ENCODE peak calls at places on chromosome 1, in seven cellular contexts. D, P, U, V, K, A and B are unnamed samples. For H3K9me3, the result is how much of the 10 kb centered on the place peaks cover.

GRCh38 chr1:9473032-9473792 is 66.1 kb upstream of the SLC25A33 start:
- DNase-seq in P (no peak), D (no peak), V (no peak), U (no peak), K (peak), A (peak), B (no peak)

GRCh38 chr1:14110040-14110439 is 410.1 kb downstream of the PRDM2 start:
- DNase-seq in K (no peak), U (no peak), P (no peak), V (no peak), D (no peak), A (no peak), B (no peak)

GRCh38 chr1:51986718-51987117 is 3.8 kb downstream of the RAB3B start:
- DNase-seq in A (no peak), P (no peak), V (no peak), U (no peak), K (no peak), D (no peak), B (no peak)

GRCh38 chr1:36212782-36213181 is 11.5 kb upstream of the THRAP3 start:
- DNase-seq in D (no peak), V (no peak), K (no peak), U (peak), P (no peak), A (no peak), B (no peak)

GRCh38 chr1:25522240-25522639 is 21.2 kb upstream of the LDLRAP1 start:
- DNase-seq in U (no peak), A (no peak), P (no peak), D (no peak), K (no peak), V (no peak), B (no peak)

GRCh38 chr1:83769594-83770321 is 229.2 kb downstream of the TTLL7 start:
- DNase-seq in V (no peak), K (no peak), A (no peak), U (no peak), P (no peak), D (no peak), B (no peak)

GRCh38 chr1:86472767-86473166 is 4.0 kb downstream of the CLCA1 start:
- DNase-seq in P (no peak), A (no peak), D (no peak), V (no peak), U (no peak), K (no peak), B (no peak)

GRCh38 chr1:60069691-60070090 is 3.9 kb downstream of the C1orf87 start:
- DNase-seq in U (no peak), P (no peak), K (no peak), A (no peak), D (no peak), V (no peak), B (no peak)

GRCh38 chr1:83742446-83742845 is 256.5 kb downstream of the TTLL7 start:
- DNase-seq in V (no peak), K (no peak), D (no peak), U (no peak), P (no peak), A (no peak), B (no peak)

GRCh38 chr1:11051781-11052510 is 4.9 kb upstream of the MASP2 start:
- DNase-seq in A (no peak), P (no peak), D (no peak), U (no peak), V (no peak), K (no peak), B (no peak)

GRCh38 chr1:20339811-20340457 is 49.3 kb downstream of the VWA5B1 start:
- DNase-seq in A (no peak), P (no peak), K (no peak), V (no peak), D (no peak), U (no peak), B (no peak)

GRCh38 chr1:82392513-82392912 is 591.8 kb downstream of the ADGRL2 start:
- DNase-seq in V (no peak), K (no peak), A (peak), P (no peak), D (no peak), U (no peak), B (no peak)

GRCh38 chr1:221708987-221709386 is 32.9 kb downstream of the DUSP10 start:
- DNase-seq in A (peak), U (peak), K (no peak), P (peak), D (no peak), V (no peak), B (peak)

DNA sequence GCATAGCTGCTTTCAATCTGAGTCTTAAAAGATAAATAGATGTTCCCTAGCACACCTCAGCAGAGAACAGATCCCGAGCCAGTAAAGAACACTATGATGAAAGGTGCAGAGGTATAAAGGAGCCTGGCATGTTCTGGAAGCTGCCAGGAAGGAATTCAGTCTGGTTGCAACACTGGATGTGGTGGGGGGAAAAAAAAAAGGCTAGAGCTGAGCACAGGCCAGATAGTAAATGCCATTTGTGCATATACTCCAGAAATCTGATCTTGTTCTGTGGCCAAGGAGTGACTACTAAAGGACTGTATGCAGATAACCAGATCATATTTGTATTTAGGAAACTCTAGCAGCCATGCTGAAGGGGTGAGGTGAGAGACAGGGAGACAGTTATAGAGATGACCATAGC is 240.3 kb downstream of the VAV3 start:
- DNase-seq in K (no peak), V (no peak), A (peak), D (no peak), U (no peak), P (no peak), B (no peak)
- H3K4me3 ChIP-seq in K (no peak), V (no peak), A (no peak), D (no peak), U (no peak), P (no peak), B (no peak)

GRCh38 chr1:152442765-152443164 is 28.7 kb upstream of the CRNN start:
- DNase-seq in A (peak), P (no peak), K (no peak), D (no peak), V (no peak), U (no peak), B (no peak)
- H3K9me3 ChIP-seq in A (under half), P (under half), K (under half), D (under half), V (under half), U (under half), B (under half)

GRCh38 chr1:45789601-45790000 is 13.8 kb upstream of the MAST2 start:
- DNase-seq in A (no peak), U (no peak), P (no peak), K (no peak), D (no peak), V (no peak), B (no peak)

GRCh38 chr1:45787905-45788304 is 15.5 kb upstream of the MAST2 start:
- DNase-seq in P (no peak), U (no peak), A (no peak), K (no peak), V (no peak), D (no peak), B (no peak)

DNA sequence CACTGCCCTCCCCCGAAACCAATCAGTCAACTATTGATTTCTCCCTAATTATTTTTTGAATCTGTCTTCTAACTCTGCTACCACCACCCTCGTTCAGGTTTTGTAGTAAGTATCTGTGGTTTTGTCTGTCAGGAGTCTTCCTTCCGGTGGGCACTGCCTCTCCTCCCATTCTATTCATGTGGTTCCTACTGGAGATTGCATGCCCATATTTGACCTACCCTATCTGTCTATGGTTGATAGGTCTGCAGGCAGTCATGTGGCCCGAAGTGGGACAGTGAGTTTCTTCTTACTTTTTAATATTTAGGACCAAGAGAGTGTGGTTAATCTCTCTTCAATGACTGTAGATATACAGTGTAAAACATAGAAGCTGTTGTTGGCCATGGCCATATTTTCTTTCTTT is 17.8 kb upstream of the MAST2 start:
- DNase-seq in D (peak), K (no peak), P (no peak), U (no peak), A (no peak), V (no peak), B (peak)
- H3K4me3 ChIP-seq in D (no peak), K (no peak), P (no peak), U (no peak), A (no peak), V (no peak), B (no peak)

GRCh38 chr1:49333946-49334345 is 557.3 kb upstream of the BEND5 start:
- DNase-seq in A (peak), D (no peak), U (no peak), V (no peak), P (no peak), K (no peak), B (no peak)
- H3K9me3 ChIP-seq in A (under half), D (under half), U (under half), V (under half), P (under half), K (under half), B (under half)

GRCh38 chr1:89022167-89022959 is at the start of gene GBP3:
- DNase-seq in V (no peak), K (no peak), U (peak), A (peak), D (peak), P (no peak), B (peak)
- H3K4me3 ChIP-seq in V (peak), K (peak), U (peak), A (peak), D (peak), P (peak), B (peak)

DNA sequence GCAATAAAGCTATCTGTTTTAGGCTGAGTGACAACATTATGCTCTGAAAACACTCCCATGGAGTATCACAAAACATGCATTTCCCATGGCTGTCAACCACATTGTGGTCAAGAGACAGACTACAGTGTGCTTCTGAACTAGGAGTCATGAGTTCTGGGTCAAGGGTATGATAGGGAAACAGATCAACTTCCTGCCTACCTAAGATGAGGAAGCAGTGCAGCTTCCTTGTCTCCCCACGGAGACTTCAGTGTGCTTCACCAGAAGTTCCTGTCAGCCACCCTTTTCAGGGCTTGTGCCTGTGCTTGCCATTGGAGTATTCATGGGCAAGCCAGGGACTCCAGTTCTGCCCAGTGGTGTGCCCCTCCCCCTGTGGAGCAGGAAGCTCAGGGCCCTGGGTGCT is 19.9 kb downstream of the LCE3E start:
- DNase-seq in K (no peak), V (no peak), P (no peak), A (no peak), D (no peak), U (no peak), B (no peak)
- H3K9me3 ChIP-seq in K (under half), V (under half), P (under half), A (under half), D (under half), U (under half), B (under half)

GRCh38 chr1:162353078-162353477 is 23.6 kb downstream of the SPATA46 start:
- DNase-seq in V (no peak), D (no peak), A (no peak), P (no peak), U (no peak), K (no peak), B (no peak)

GRCh38 chr1:162351443-162351842 is 25.2 kb downstream of the SPATA46 start:
- DNase-seq in K (no peak), A (no peak), P (no peak), U (no peak), V (no peak), D (no peak), B (no peak)

GRCh38 chr1:162347281-162347680 is 29.4 kb downstream of the SPATA46 start:
- DNase-seq in V (no peak), K (no peak), A (no peak), P (no peak), D (no peak), U (peak), B (no peak)

DNA sequence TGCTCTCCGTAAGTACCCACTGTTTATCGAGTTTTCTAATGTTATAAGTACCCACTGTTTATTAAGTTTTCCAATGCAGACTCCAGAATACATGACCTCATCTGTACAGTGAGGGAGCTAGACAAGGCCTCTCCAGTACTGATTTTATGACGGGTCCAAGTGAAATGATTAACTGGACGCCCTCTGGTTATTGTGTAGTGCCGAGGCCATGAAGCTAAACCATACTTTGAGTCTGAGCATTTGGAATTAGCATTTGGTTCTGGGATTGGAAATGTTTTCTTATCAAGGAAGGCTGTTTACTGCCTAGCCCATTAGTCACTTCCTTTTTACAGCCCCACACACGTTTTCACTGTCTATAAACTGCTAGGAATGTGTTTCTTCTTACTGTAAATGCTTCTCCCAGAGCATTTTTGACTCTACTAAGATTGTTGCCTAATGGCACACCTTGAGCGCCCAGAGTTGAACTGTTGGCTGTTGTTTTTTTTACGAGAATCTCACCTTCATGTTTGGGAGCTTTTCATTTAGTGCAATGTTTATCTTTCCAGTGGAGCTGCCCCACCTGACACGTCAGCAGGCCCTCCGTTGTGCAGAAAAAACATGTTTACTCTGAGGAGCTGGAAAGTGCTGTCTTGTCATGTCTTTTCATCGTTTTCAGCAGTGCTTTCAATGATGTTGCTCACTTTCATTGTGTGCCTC is 26.9 kb downstream of the SPATA46 start:
- DNase-seq in U (peak), P (no peak), D (no peak), A (peak), V (no peak), K (no peak), B (no peak)
- H3K4me3 ChIP-seq in U (no peak), P (no peak), D (no peak), A (peak), V (no peak), K (no peak), B (no peak)

DNA sequence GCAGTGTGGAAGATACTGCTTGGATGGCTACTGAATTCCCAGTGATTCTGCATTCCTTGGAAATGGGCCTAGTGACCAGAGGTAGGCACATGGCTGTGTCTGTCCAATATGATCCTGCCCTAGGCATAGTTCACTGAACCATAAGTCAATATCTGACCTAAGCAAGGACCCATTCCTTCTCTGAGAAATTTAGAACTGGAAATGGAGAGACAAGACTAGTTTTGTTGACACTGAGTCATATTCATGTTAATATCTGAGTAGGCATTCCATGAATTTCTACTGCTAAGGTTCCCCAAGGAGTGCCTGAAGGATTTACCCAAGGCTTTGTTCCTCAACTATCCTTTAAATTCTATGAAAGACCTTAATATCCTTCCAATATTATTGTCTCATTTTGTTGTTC is 329.7 kb upstream of the BEND5 start:
- DNase-seq in P (no peak), D (no peak), A (peak), U (no peak), V (no peak), K (no peak), B (no peak)
- H3K9me3 ChIP-seq in P (under half), D (under half), A (under half), U (under half), V (under half), K (under half), B (under half)

DNA sequence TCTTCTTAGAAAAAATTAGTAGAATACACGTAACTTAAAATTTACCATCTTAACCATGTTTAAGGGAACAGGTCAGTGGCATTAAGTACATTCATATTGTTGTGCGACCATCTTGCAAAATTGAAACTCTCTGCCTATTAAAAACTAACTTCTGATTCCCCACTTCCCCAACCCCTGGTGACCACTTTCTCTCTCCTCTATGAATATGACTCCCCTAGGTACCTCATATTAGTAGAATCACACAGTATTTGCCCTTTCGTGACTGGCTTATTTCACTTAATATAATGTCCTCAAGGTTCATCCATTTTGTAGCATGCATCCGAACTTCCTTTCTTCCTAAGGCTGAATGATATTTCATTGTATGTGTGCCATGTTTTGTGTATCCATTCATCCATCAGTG is 15.1 kb upstream of the TARBP1 start:
- DNase-seq in D (no peak), P (no peak), V (no peak), A (no peak), K (no peak), U (no peak), B (no peak)
- H3K4me3 ChIP-seq in D (no peak), P (no peak), V (no peak), A (no peak), K (no peak), U (no peak), B (no peak)

GRCh38 chr1:32413507-32414185 is 19.4 kb upstream of the BSDC1 start:
- DNase-seq in U (peak), P (peak), A (no peak), V (no peak), D (peak), K (peak), B (peak)
- H3K9me3 ChIP-seq in U (under half), P (under half), A (under half), V (under half), D (under half), K (under half), B (under half)